ENCODE peak calls at places on chromosomes 13 and 19, in ten cellular contexts. F is GM12891; D is EH; O is bronchial epithelial cell; S is RCC 7860; P is activated T-cell treated with anti-CD3 and anti-CD28 coated beads, Interleukin-2, amount 50 U/mL, for 24 hours; W is T-cell; C is T-helper 9 cell; V is memory B cell; X is heart right ventricle. I is an unnamed sample.

GRCh38 chr19:12202250-12202649 is 39.4 kb downstream of the ZNF136 start:
- DNase-seq in F (no peak), D (no peak), O (no peak), S (no peak), P (peak; percentile 58), W (peak; percentile 40), C (peak; percentile 34), V (no peak), X (peak; percentile 16), I (peak; percentile 17)

GRCh38 chr13:20685042-20685441 is 18.5 kb upstream of the IL17D start:
- DNase-seq in F (no peak), D (no peak), O (no peak), S (no peak), P (no peak), W (no peak), C (no peak), V (no peak), X (no peak), I (no peak)

GRCh38 chr13:31909889-31910551 is 121.6 kb upstream of the FRY start:
- DNase-seq in F (no peak), D (peak; percentile 76), O (peak; percentile 59), S (peak; percentile 24), P (no peak), W (peak; percentile 17), C (peak; percentile 55), V (peak; percentile 49), X (peak; percentile 76), I (peak; percentile 47)

GRCh38 chr19:48558018-48558684 is 6.2 kb downstream of the SULT2B1 start:
- DNase-seq in F (no peak), D (peak; percentile 78), O (peak; percentile 28), S (peak; percentile 83), P (no peak), W (no peak), C (no peak), V (no peak), X (no peak), I (no peak)

GRCh38 chr19:19053508-19054314 is 10.1 kb upstream of the SLC25A42 start:
- DNase-seq in F (peak; percentile 70), D (peak; percentile 66), O (no peak), S (no peak), P (peak; percentile 65), W (peak; percentile 31), C (peak; percentile 70), V (peak; percentile 68), X (peak; percentile 50), I (peak; percentile 52)

GRCh38 chr19:29841559-29842367 is 30.0 kb downstream of the CCNE1 start:
- DNase-seq in F (no peak), D (peak; percentile 58), O (peak; percentile 76), S (peak; percentile 5), P (no peak), W (no peak), C (no peak), V (no peak), X (peak; percentile 15), I (no peak)

GRCh38 chr19:57803594-57804325 is 11.0 kb downstream of the ZNF552 start:
- DNase-seq in F (no peak), D (peak; percentile 95), O (peak; percentile 62), S (peak; percentile 87), P (no peak), W (no peak), C (no peak), V (no peak), X (no peak), I (no peak)

GRCh38 chr19:49767380-49767779 is 579 bp downstream of the AP2A1 start:
- DNase-seq in F (no peak), D (peak; percentile 43), O (peak; percentile 5), S (no peak), P (no peak), W (no peak), C (no peak), V (no peak), X (no peak), I (no peak)

GRCh38 chr19:32363175-32363574 is 17.8 kb downstream of the ZNF507 start:
- DNase-seq in F (no peak), D (no peak), O (peak; percentile 63), S (no peak), P (no peak), W (no peak), C (no peak), V (no peak), X (no peak), I (no peak)

GRCh38 chr13:33524086-33524485 is 238.5 kb upstream of the STARD13 start:
- DNase-seq in F (no peak), D (peak; percentile 92), O (no peak), S (no peak), P (no peak), W (no peak), C (no peak), V (no peak), X (no peak), I (no peak)